ENCODE peak calls at places on chromosomes 6 and 20, in four cellular contexts. One of them, this sample, is unnamed.

GRCh38 chr6:16355238-16355637 is 116.9 kb downstream of the GMPR start:
- DNase-seq in SK-N-SH: no peak
- DNase-seq in ovary: no peak
- DNase-seq in sigmoid colon: no peak
- DNase-seq in this sample: no peak

GRCh38 chr6:150624199-150624598 is 24.5 kb downstream of the PLEKHG1 start:
- DNase-seq in ovary: no peak
- DNase-seq in SK-N-SH: no peak
- DNase-seq in sigmoid colon: no peak
- DNase-seq in this sample: no peak

GRCh38 chr20:58405504-58406291 is 16.7 kb downstream of the VAPB start:
- DNase-seq in sigmoid colon: no peak
- DNase-seq in ovary: no peak
- DNase-seq in SK-N-SH: no peak
- DNase-seq in this sample: no peak

GRCh38 chr6:43968110-43968965 is 158.9 kb downstream of the MRPL14 start:
- DNase-seq in SK-N-SH: peak; percentile 69
- DNase-seq in sigmoid colon: no peak
- DNase-seq in ovary: no peak
- DNase-seq in this sample: no peak

GRCh38 chr6:116010400-116011095 is 50.1 kb downstream of the FRK start:
- DNase-seq in SK-N-SH: peak; percentile 40
- DNase-seq in ovary: peak; percentile 48
- DNase-seq in sigmoid colon: peak; percentile 70
- DNase-seq in this sample: no peak

GRCh38 chr6:134080171-134080795 is 27.9 kb upstream of the SLC2A12 start:
- DNase-seq in ovary: no peak
- DNase-seq in sigmoid colon: no peak
- DNase-seq in SK-N-SH: no peak
- DNase-seq in this sample: no peak

GRCh38 chr20:59831024-59831900 is 102.2 kb downstream of the SYCP2 start:
- DNase-seq in SK-N-SH: peak; percentile 10
- DNase-seq in sigmoid colon: peak; percentile 51
- DNase-seq in ovary: no peak
- DNase-seq in this sample: peak; percentile 92

GRCh38 chr20:382291-383115 is 1.9 kb downstream of the TRIB3 start:
- DNase-seq in ovary: no peak
- DNase-seq in SK-N-SH: no peak
- DNase-seq in sigmoid colon: no peak
- DNase-seq in this sample: no peak

GRCh38 chr6:28922841-28923317 is 906 bp downstream of the TRIM27 start:
- DNase-seq in SK-N-SH: peak; percentile 68
- DNase-seq in sigmoid colon: no peak
- DNase-seq in ovary: no peak
- DNase-seq in this sample: no peak

GRCh38 chr20:16922834-16923233 is 174.7 kb downstream of the OTOR start:
- DNase-seq in ovary: no peak
- DNase-seq in SK-N-SH: no peak
- DNase-seq in sigmoid colon: no peak
- DNase-seq in this sample: no peak

GRCh38 chr6:13696226-13696625 is 15.4 kb downstream of the RANBP9 start:
- DNase-seq in ovary: no peak
- DNase-seq in SK-N-SH: no peak
- DNase-seq in sigmoid colon: no peak
- DNase-seq in this sample: no peak

GRCh38 chr6:82589509-82590206 is 226.0 kb downstream of the TPBG start:
- DNase-seq in sigmoid colon: no peak
- DNase-seq in SK-N-SH: peak; percentile 20
- DNase-seq in ovary: no peak
- DNase-seq in this sample: no peak

GRCh38 chr6:20205722-20206154 is 6.5 kb downstream of the MBOAT1 start:
- DNase-seq in sigmoid colon: no peak
- DNase-seq in SK-N-SH: no peak
- DNase-seq in ovary: peak; percentile 42
- DNase-seq in this sample: peak; percentile 64

GRCh38 chr6:20708367-20709124 is 174.3 kb downstream of the CDKAL1 start:
- DNase-seq in SK-N-SH: no peak
- DNase-seq in ovary: no peak
- DNase-seq in sigmoid colon: no peak
- DNase-seq in this sample: no peak

GRCh38 chr20:51811040-51811351 is 8.7 kb upstream of the SALL4 start:
- DNase-seq in sigmoid colon: no peak
- DNase-seq in ovary: no peak
- DNase-seq in SK-N-SH: no peak
- DNase-seq in this sample: no peak

GRCh38 chr6:145733770-145734169 is 1.6 kb downstream of the EPM2A start:
- DNase-seq in sigmoid colon: no peak
- DNase-seq in ovary: no peak
- DNase-seq in SK-N-SH: no peak
- DNase-seq in this sample: no peak

GRCh38 chr6:166253277-166254229 is 54.6 kb downstream of the PRR18 start:
- DNase-seq in SK-N-SH: peak; percentile 66
- DNase-seq in sigmoid colon: no peak
- DNase-seq in ovary: no peak
- DNase-seq in this sample: no peak

GRCh38 chr6:168087436-168088160 is 8.6 kb upstream of the FRMD1 start:
- DNase-seq in ovary: no peak
- DNase-seq in sigmoid colon: no peak
- DNase-seq in SK-N-SH: no peak
- DNase-seq in this sample: no peak

GRCh38 chr20:2051920-2052319 is 49.7 kb upstream of the STK35 start:
- DNase-seq in sigmoid colon: no peak
- DNase-seq in ovary: no peak
- DNase-seq in SK-N-SH: peak; percentile 3
- DNase-seq in this sample: no peak

GRCh38 chr6:3454206-3455016 is 2.4 kb downstream of the SLC22A23 start:
- DNase-seq in SK-N-SH: no peak
- DNase-seq in ovary: no peak
- DNase-seq in sigmoid colon: no peak
- DNase-seq in this sample: no peak

GRCh38 chr20:24746351-24746685 is 202.8 kb upstream of the CST7 start:
- DNase-seq in sigmoid colon: no peak
- DNase-seq in SK-N-SH: no peak
- DNase-seq in ovary: no peak
- DNase-seq in this sample: no peak

GRCh38 chr6:83824388-83824801 is 28.8 kb upstream of the RIPPLY2 start:
- DNase-seq in ovary: no peak
- DNase-seq in SK-N-SH: no peak
- DNase-seq in sigmoid colon: no peak
- DNase-seq in this sample: no peak

GRCh38 chr20:2101057-2101934 is at the start of gene STK35:
- DNase-seq in SK-N-SH: peak; percentile 87
- DNase-seq in sigmoid colon: peak; percentile 92
- DNase-seq in ovary: peak; percentile 74
- DNase-seq in this sample: no peak

GRCh38 chr20:48275737-48276342 is 490.6 kb upstream of the SULF2 start:
- DNase-seq in sigmoid colon: no peak
- DNase-seq in SK-N-SH: peak; percentile 16
- DNase-seq in ovary: no peak
- DNase-seq in this sample: no peak

GRCh38 chr6:3506751-3507388 is 50.0 kb upstream of the SLC22A23 start:
- DNase-seq in SK-N-SH: no peak
- DNase-seq in ovary: no peak
- DNase-seq in sigmoid colon: no peak
- DNase-seq in this sample: no peak

GRCh38 chr20:6768228-6769185 is 1.0 kb downstream of the BMP2 start:
- DNase-seq in ovary: no peak
- DNase-seq in SK-N-SH: peak; percentile 44
- DNase-seq in sigmoid colon: peak; percentile 70
- DNase-seq in this sample: no peak

GRCh38 chr6:30672445-30673253 is at the start of gene DHX16:
- DNase-seq in sigmoid colon: peak; percentile 98
- DNase-seq in SK-N-SH: peak; percentile 92
- DNase-seq in ovary: peak; percentile 94
- DNase-seq in this sample: peak; percentile 98
- TF ChIP-seq EP300 in sigmoid colon: no peak
- TF ChIP-seq EP300 in SK-N-SH: peak; percentile 31
- TF ChIP-seq EP300 in ovary: no peak
- TF ChIP-seq EP300 in this sample: no peak

GRCh38 chr6:88165087-88165876 is 865 bp downstream of the CNR1 start:
- DNase-seq in ovary: no peak
- DNase-seq in SK-N-SH: no peak
- DNase-seq in sigmoid colon: no peak
- DNase-seq in this sample: no peak
- H3K4me3 ChIP-seq in ovary: peak overlapping the region; percentile 47
- H3K4me3 ChIP-seq in SK-N-SH: peak overlapping the region; percentile 40
- H3K4me3 ChIP-seq in sigmoid colon: peak overlapping the region; percentile 72
- H3K4me3 ChIP-seq in this sample: peak overlapping the region; percentile 71

GRCh38 chr6:105644073-105644489 is 241.2 kb upstream of the PREP start:
- DNase-seq in ovary: no peak
- DNase-seq in sigmoid colon: no peak
- DNase-seq in SK-N-SH: no peak
- DNase-seq in this sample: no peak
- TF ChIP-seq EP300 in ovary: no peak
- TF ChIP-seq EP300 in sigmoid colon: no peak
- TF ChIP-seq EP300 in SK-N-SH: no peak
- TF ChIP-seq EP300 in this sample: no peak

GRCh38 chr6:25320459-25320858 is 41.3 kb downstream of the CARMIL1 start:
- DNase-seq in SK-N-SH: no peak
- DNase-seq in sigmoid colon: no peak
- DNase-seq in ovary: no peak
- DNase-seq in this sample: no peak
- H3K4me3 ChIP-seq in SK-N-SH: no peak overlapping the region
- H3K4me3 ChIP-seq in sigmoid colon: no peak overlapping the region
- H3K4me3 ChIP-seq in ovary: no peak overlapping the region
- H3K4me3 ChIP-seq in this sample: no peak overlapping the region

GRCh38 chr20:44547419-44547818 is 25.5 kb upstream of the SERINC3 start:
- DNase-seq in ovary: no peak
- DNase-seq in sigmoid colon: no peak
- DNase-seq in SK-N-SH: no peak
- DNase-seq in this sample: no peak
- TF ChIP-seq EP300 in ovary: no peak
- TF ChIP-seq EP300 in sigmoid colon: no peak
- TF ChIP-seq EP300 in SK-N-SH: no peak
- TF ChIP-seq EP300 in this sample: no peak

GRCh38 chr20:49540232-49540620 is 27.7 kb downstream of the PTGIS start:
- DNase-seq in ovary: no peak
- DNase-seq in SK-N-SH: no peak
- DNase-seq in sigmoid colon: no peak
- DNase-seq in this sample: no peak
- H3K4me3 ChIP-seq in ovary: no peak overlapping the region
- H3K4me3 ChIP-seq in SK-N-SH: no peak overlapping the region
- H3K4me3 ChIP-seq in sigmoid colon: no peak overlapping the region
- H3K4me3 ChIP-seq in this sample: no peak overlapping the region

DNA sequence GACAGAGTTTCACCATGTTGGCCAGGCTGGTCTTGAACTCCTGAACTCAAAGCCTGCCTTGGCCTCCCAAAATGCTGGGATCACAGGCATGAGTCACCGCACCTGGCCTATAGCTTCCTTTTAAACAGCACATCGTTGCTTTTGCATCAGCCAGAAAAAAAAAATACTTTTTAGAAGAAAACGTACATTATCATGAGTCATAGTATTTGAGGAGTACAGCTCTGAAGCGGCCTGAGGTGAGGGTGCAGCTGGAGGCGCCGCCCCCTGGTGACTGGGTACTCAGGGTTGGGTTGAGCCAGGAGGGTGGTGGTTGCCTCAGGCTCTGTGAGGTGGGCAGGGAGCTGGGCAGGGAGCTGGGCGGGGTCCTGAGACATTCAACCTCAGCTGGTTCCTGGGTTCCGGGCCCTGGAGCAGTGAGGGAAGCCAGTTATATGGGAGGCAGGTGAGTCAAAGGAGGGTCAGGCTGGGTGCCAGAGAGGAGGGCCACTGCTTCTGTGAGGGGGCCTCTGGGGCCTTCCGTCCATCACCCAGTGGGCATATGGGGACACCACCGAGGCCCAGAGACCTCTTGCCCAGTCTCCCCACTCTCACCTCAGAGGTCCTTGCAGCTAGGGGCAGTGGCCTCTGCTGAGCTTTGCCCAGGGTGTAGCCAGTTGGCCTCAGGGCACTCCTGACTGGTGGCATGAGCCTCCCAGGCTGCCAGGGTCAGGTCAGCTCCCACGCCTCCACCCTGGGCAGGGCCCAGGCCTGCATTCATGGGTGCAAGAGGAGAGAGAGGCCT is 11.7 kb upstream of the ID1 start:
- DNase-seq in ovary: no peak
- DNase-seq in SK-N-SH: no peak
- DNase-seq in sigmoid colon: no peak
- DNase-seq in this sample: no peak
- TF ChIP-seq EP300 in ovary: no peak
- TF ChIP-seq EP300 in SK-N-SH: no peak
- TF ChIP-seq EP300 in sigmoid colon: no peak
- TF ChIP-seq EP300 in this sample: no peak

GRCh38 chr6:26017567-26017966 is 55.0 kb downstream of the TRIM38 start:
- DNase-seq in sigmoid colon: peak; percentile 91
- DNase-seq in SK-N-SH: no peak
- DNase-seq in ovary: peak; percentile 82
- DNase-seq in this sample: no peak
- H3K4me3 ChIP-seq in sigmoid colon: peak overlapping the region; percentile 51
- H3K4me3 ChIP-seq in SK-N-SH: no peak overlapping the region
- H3K4me3 ChIP-seq in ovary: peak overlapping the region; percentile 34
- H3K4me3 ChIP-seq in this sample: peak overlapping the region; percentile 45

GRCh38 chr20:38804682-38805501 is 605 bp upstream of the PPP1R16B start:
- DNase-seq in sigmoid colon: no peak
- DNase-seq in ovary: no peak
- DNase-seq in SK-N-SH: no peak
- DNase-seq in this sample: no peak
- TF ChIP-seq EP300 in sigmoid colon: no peak
- TF ChIP-seq EP300 in ovary: no peak
- TF ChIP-seq EP300 in SK-N-SH: no peak
- TF ChIP-seq EP300 in this sample: no peak

DNA sequence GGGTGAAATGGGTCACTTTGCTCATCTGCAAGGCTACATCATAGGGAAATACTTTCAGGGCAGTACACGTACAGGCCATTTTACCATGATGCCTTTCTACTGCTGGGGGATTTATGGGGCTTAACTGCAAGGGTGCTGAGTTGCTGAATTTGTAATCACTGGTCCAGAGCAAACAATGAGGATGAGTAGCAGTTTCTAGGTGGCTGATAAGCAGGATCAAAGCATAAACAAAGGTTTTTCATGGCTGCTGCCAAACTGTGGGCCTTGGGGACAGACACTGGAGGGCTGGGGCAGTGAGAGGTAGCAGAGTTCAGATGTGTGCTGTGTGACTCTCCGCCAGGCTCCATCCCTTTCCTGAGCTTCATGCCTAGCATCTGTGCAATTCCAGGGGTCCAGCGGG is 68.3 kb downstream of the CNBD2 start:
- DNase-seq in sigmoid colon: no peak
- DNase-seq in SK-N-SH: no peak
- DNase-seq in ovary: no peak
- DNase-seq in this sample: no peak
- H3K4me3 ChIP-seq in sigmoid colon: no peak overlapping the region
- H3K4me3 ChIP-seq in SK-N-SH: no peak overlapping the region
- H3K4me3 ChIP-seq in ovary: no peak overlapping the region
- H3K4me3 ChIP-seq in this sample: no peak overlapping the region